ENCODE peak calls at places on chromosome 10, in eight cellular contexts. F is AG09309, K is BJ, U is fibroblast of mammary gland, X is HFF-Myc, G is PC-9, B is thoracic aorta, W is AG04450. P is an unnamed sample.

GRCh38 chr10:131898713-131899112 is 2.1 kb upstream of the PPP2R2D start:
- DNase-seq in F (no peak), K (no peak), U (no peak), X (no peak), G (no peak), B (no peak), W (no peak), P (no peak)

GRCh38 chr10:120392671-120393079 is 64.4 kb upstream of the PLPP4 start:
- DNase-seq in F (no peak), K (no peak), U (no peak), X (no peak), G (no peak), B (no peak), W (no peak), P (no peak)

GRCh38 chr10:15232279-15232678 is 63.8 kb upstream of the NMT2 start:
- DNase-seq in F (no peak), K (no peak), U (no peak), X (no peak), G (no peak), B (no peak), W (no peak), P (no peak)

GRCh38 chr10:80437227-80437626 is 16.9 kb upstream of the TSPAN14 start:
- DNase-seq in F (no peak), K (no peak), U (no peak), X (no peak), G (no peak), B (no peak), W (no peak), P (no peak)

GRCh38 chr10:132420469-132421376 is 23.7 kb downstream of the PWWP2B start:
- DNase-seq in F (no peak), K (no peak), U (no peak), X (no peak), G (peak; percentile 77), B (no peak), W (no peak), P (no peak)

GRCh38 chr10:84698989-84699388 is 370.6 kb downstream of the CCSER2 start:
- DNase-seq in F (no peak), K (no peak), U (no peak), X (no peak), G (no peak), B (no peak), W (no peak), P (no peak)

GRCh38 chr10:22338260-22338894 is 6.9 kb upstream of the SPAG6 start:
- DNase-seq in F (no peak), K (no peak), U (no peak), X (no peak), G (no peak), B (no peak), W (no peak), P (no peak)

GRCh38 chr10:37489658-37490003 is 364.2 kb downstream of the ANKRD30A start:
- DNase-seq in F (no peak), K (no peak), U (no peak), X (no peak), G (no peak), B (no peak), W (no peak), P (no peak)

GRCh38 chr10:77800738-77801266 is 125.8 kb downstream of the DLG5 start:
- DNase-seq in F (no peak), K (no peak), U (no peak), X (no peak), G (no peak), B (no peak), W (no peak), P (no peak)

GRCh38 chr10:43237128-43237527 is 29.7 kb downstream of the RASGEF1A start:
- DNase-seq in F (no peak), K (no peak), U (no peak), X (no peak), G (no peak), B (no peak), W (no peak), P (no peak)

GRCh38 chr10:51092402-51092801 is 18.1 kb downstream of the PRKG1 start:
- DNase-seq in F (no peak), K (no peak), U (peak; percentile 66), X (no peak), G (no peak), B (peak; percentile 71), W (no peak), P (no peak)

GRCh38 chr10:31678573-31679122 is 250.0 kb downstream of the ARHGAP12 start:
- DNase-seq in F (no peak), K (no peak), U (peak; percentile 53), X (no peak), G (no peak), B (no peak), W (no peak), P (no peak)

GRCh38 chr10:62732841-62733653 is 71.5 kb upstream of the ADO start:
- DNase-seq in F (no peak), K (no peak), U (peak; percentile 86), X (peak; percentile 16), G (no peak), B (no peak), W (peak; percentile 21), P (no peak)

GRCh38 chr10:32171213-32171612 is 115.0 kb upstream of the KIF5B start:
- DNase-seq in F (no peak), K (no peak), U (no peak), X (no peak), G (peak; percentile 47), B (no peak), W (no peak), P (no peak)

GRCh38 chr10:63456437-63457210 is 9.2 kb downstream of the JMJD1C start:
- DNase-seq in F (no peak), K (peak; percentile 22), U (peak; percentile 70), X (no peak), G (no peak), B (no peak), W (no peak), P (no peak)

GRCh38 chr10:3162533-3162932 is 10.0 kb downstream of the PITRM1 start:
- DNase-seq in F (no peak), K (no peak), U (no peak), X (no peak), G (no peak), B (no peak), W (no peak), P (no peak)
- TF ChIP-seq CTCF in F (peak; percentile 32), K (no peak), U (peak; percentile 26), X (peak; percentile 22), G (peak; percentile 27), B (no peak), W (no peak), P (no peak)

DNA sequence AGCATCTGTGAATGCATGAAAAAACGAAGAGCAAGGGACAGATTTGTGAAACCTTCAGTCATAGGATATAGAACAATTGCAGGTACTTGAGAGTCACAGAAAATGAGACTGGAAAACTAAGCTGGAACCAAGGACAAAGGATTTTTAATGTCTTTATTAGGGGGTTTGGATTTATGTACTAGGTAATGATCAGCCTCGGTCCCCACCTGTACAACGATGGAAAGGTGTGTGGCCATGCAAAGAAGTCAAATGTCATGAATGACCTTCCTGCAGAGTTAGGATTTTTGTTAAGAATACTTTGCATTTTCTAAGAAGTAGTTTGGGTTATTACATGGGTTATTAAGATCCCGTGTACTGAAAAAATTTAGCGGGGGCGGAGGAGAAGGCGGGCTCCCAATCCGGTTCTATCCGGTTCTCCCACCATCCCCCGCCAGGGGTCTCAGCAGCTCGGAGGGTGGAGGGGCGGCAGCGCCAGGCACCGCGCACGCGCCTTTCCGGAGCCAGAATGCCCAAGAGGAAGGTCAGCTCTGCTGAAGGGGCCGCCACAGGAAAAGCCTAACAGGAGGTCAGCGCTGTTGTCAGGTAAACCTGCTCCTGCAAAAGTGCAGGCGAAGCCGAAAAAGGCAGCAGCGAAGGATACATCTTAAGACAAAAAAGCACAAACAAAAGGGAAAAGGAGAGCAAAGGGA is 327.5 kb upstream of the PLXDC2 start:
- DNase-seq in F (no peak), K (no peak), U (peak; percentile 14), X (no peak), G (no peak), B (no peak), W (no peak), P (no peak)
- H3K4me3 ChIP-seq in F (no peak overlapping the region), K (no peak overlapping the region), U (peak overlapping the region; percentile 16), X (no peak overlapping the region), G (no peak overlapping the region), B (peak overlapping the region; percentile 65), W (peak overlapping the region; percentile 52), P (no peak overlapping the region)

GRCh38 chr10:127813290-127813689 is 76.3 kb downstream of the FOXI2 start:
- DNase-seq in F (no peak), K (no peak), U (no peak), X (no peak), G (no peak), B (no peak), W (no peak), P (no peak)

GRCh38 chr10:127815147-127815546 is 77.6 kb downstream of the CLRN3 start:
- DNase-seq in F (no peak), K (no peak), U (no peak), X (no peak), G (no peak), B (no peak), W (no peak), P (no peak)
- TF ChIP-seq CTCF in F (peak; percentile 20), K (no peak), U (no peak), X (no peak), G (peak; percentile 45), B (no peak), W (no peak), P (no peak)

DNA sequence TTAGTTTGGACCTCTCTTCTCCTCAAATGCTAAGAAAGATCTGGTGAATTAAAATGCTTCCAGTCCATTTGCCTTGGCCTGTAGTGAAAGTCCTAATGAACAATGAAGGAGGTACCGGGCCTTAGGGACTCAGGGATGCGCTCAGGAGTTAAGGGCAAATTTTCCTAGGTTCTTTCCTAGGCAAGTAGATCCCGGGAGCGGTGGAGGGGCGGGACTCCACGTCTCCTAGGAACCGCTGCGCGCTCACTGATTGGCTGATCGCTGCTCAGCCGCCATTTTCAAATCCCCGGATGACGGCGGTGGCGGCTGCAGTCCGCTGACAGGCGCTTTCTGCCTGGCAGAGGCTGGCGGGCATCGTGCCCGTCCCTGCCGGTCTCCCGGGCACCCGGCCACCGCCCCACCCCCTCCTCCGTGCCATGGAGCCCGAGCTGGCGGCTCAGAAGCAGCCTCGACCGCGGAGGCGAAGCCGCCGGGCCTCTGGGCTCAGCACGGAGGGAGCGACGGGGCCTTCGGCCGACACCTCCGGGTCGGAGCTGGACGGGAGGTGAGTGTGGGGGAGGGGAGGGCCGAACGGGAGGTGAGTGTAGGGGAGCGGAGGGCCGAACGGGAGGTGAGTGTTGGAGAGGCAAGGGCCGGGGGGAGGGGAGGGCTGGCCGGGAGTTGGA is at the start of gene NET1:
- DNase-seq in F (peak; percentile 46), K (peak; percentile 31), U (peak; percentile 85), X (peak; percentile 59), G (peak; percentile 93), B (peak; percentile 62), W (peak; percentile 62), P (no peak)
- H3K4me3 ChIP-seq in F (peak within 1 kb of the TSS; percentile 85), K (peak within 1 kb of the TSS; percentile 98), U (peak within 1 kb of the TSS; percentile 72), X (peak within 1 kb of the TSS; percentile 72), G (peak within 1 kb of the TSS; percentile 81), B (peak within 1 kb of the TSS; percentile 76), W (peak within 1 kb of the TSS; percentile 74), P (peak within 1 kb of the TSS; percentile 79)

DNA sequence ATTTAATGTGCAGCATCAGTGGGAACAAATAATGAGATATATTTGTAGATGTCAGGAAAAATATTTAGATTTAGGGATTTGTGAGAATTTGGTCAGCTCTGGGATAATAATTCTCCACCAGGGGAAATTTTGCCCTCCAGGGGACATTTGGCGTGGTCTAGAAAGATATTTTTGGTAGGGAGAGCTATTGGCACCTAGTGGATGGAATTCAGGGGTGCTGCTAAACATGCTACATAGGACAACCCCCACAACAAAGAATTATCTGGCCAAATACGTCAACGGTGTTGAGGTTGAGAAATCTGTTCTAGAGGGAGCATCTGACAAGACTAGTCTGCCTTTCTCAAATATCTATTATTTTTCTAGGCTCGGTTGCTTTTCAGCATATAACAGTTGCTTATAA is 2.1 kb downstream of the ADK start:
- DNase-seq in F (no peak), K (no peak), U (peak; percentile 83), X (no peak), G (no peak), B (no peak), W (no peak), P (no peak)
- TF ChIP-seq CTCF in F (peak; percentile 55), K (peak; percentile 58), U (peak; percentile 54), X (peak; percentile 51), G (peak; percentile 48), B (peak; percentile 57), W (peak; percentile 73), P (peak; percentile 34)

P was measured in AG04449.